ENCODE peak calls at places on chromosome 7, in seven cellular contexts. Y, H, F, V, S, W and K are unnamed samples.
A peak's percentile ranks its signal among the peaks of the same experiment; 100 is the strongest.

GRCh38 chr7:101633516-101633915 is 4.4 kb upstream of the MYL10 start:
- DNase-seq in Y (no peak), H (no peak), F (no peak), V (no peak), S (no peak), W (no peak), K (no peak)

GRCh38 chr7:18457832-18458231 is 37.7 kb upstream of the HDAC9 start:
- DNase-seq in Y (no peak), H (no peak), F (no peak), V (no peak), S (no peak), W (peak; percentile 15), K (peak; percentile 72)

GRCh38 chr7:44633254-44634186 is 27.1 kb downstream of the OGDH start:
- DNase-seq in Y (peak; percentile 65), H (no peak), F (peak; percentile 57), V (peak; percentile 77), S (no peak), W (peak; percentile 96), K (peak; percentile 92)

GRCh38 chr7:144048648-144049047 is at the start of gene OR2A5:
- DNase-seq in Y (no peak), H (no peak), F (no peak), V (no peak), S (no peak), W (no peak), K (no peak)

GRCh38 chr7:50664937-50665336 is 99.7 kb upstream of the DDC start:
- DNase-seq in Y (no peak), H (no peak), F (no peak), V (no peak), S (peak; percentile 22), W (no peak), K (no peak)

GRCh38 chr7:32043688-32044087 is 26.5 kb downstream of the PDE1C start:
- DNase-seq in Y (no peak), H (no peak), F (no peak), V (no peak), S (no peak), W (peak; percentile 70), K (peak; percentile 93)

GRCh38 chr7:77651544-77652162 is 44.6 kb upstream of the RSBN1L start:
- DNase-seq in Y (no peak), H (peak; percentile 16), F (no peak), V (no peak), S (peak; percentile 32), W (peak; percentile 61), K (peak; percentile 45)

GRCh38 chr7:156778668-156779067 is 114.3 kb downstream of the LMBR1 start:
- DNase-seq in Y (no peak), H (no peak), F (no peak), V (no peak), S (no peak), W (no peak), K (no peak)

GRCh38 chr7:29946428-29947186 is 43.0 kb downstream of the SCRN1 start:
- DNase-seq in Y (no peak), H (no peak), F (no peak), V (no peak), S (no peak), W (peak; percentile 41), K (peak; percentile 31)